ENCODE peak calls at places on chromosome 6, in nine cellular contexts. One of them, this sample, is unnamed. For H3K4me1, the result is how much of the 10 kb centered on the place peaks cover.

GRCh38 chr6:48074368-48074767 is 36.6 kb downstream of the PTCHD4 start:
- DNase-seq in pancreas: no peak
- DNase-seq in right lobe of liver: no peak
- DNase-seq in mucosa of descending colon: no peak
- DNase-seq in breast epithelium: no peak
- DNase-seq in heart left ventricle: no peak
- DNase-seq in A549: no peak
- DNase-seq in CD8-positive, alpha-beta T cell: no peak
- DNase-seq in ovary: no peak
- DNase-seq in this sample: no peak

GRCh38 chr6:139161169-139161568 is 26.3 kb downstream of the HECA start:
- DNase-seq in heart left ventricle: no peak
- DNase-seq in CD8-positive, alpha-beta T cell: peak
- DNase-seq in A549: no peak
- DNase-seq in breast epithelium: no peak
- DNase-seq in mucosa of descending colon: no peak
- DNase-seq in right lobe of liver: no peak
- DNase-seq in pancreas: no peak
- DNase-seq in ovary: no peak
- DNase-seq in this sample: no peak

GRCh38 chr6:63263456-63263855 is 52.2 kb downstream of the FKBP1C start:
- DNase-seq in heart left ventricle: no peak
- DNase-seq in A549: no peak
- DNase-seq in CD8-positive, alpha-beta T cell: no peak
- DNase-seq in breast epithelium: no peak
- DNase-seq in mucosa of descending colon: no peak
- DNase-seq in pancreas: no peak
- DNase-seq in right lobe of liver: no peak
- DNase-seq in ovary: no peak
- DNase-seq in this sample: no peak

GRCh38 chr6:110358536-110359148 is 493 bp upstream of the METTL24 start:
- DNase-seq in heart left ventricle: no peak
- DNase-seq in ovary: no peak
- DNase-seq in CD8-positive, alpha-beta T cell: no peak
- DNase-seq in pancreas: no peak
- DNase-seq in right lobe of liver: no peak
- DNase-seq in breast epithelium: no peak
- DNase-seq in mucosa of descending colon: no peak
- DNase-seq in A549: no peak
- DNase-seq in this sample: no peak

GRCh38 chr6:25959890-25960531 is 2.6 kb upstream of the TRIM38 start:
- DNase-seq in right lobe of liver: no peak
- DNase-seq in ovary: no peak
- DNase-seq in A549: no peak
- DNase-seq in heart left ventricle: no peak
- DNase-seq in pancreas: no peak
- DNase-seq in mucosa of descending colon: no peak
- DNase-seq in breast epithelium: no peak
- DNase-seq in CD8-positive, alpha-beta T cell: no peak
- DNase-seq in this sample: no peak

GRCh38 chr6:119267506-119267905 is 82.1 kb downstream of the MAN1A1 start:
- DNase-seq in pancreas: no peak
- DNase-seq in heart left ventricle: no peak
- DNase-seq in A549: no peak
- DNase-seq in right lobe of liver: no peak
- DNase-seq in breast epithelium: no peak
- DNase-seq in mucosa of descending colon: no peak
- DNase-seq in ovary: no peak
- DNase-seq in CD8-positive, alpha-beta T cell: no peak
- DNase-seq in this sample: no peak

GRCh38 chr6:98824163-98824906 is 10.0 kb upstream of the POU3F2 start:
- DNase-seq in breast epithelium: no peak
- DNase-seq in mucosa of descending colon: no peak
- DNase-seq in heart left ventricle: no peak
- DNase-seq in A549: no peak
- DNase-seq in pancreas: no peak
- DNase-seq in ovary: no peak
- DNase-seq in CD8-positive, alpha-beta T cell: no peak
- DNase-seq in right lobe of liver: no peak
- DNase-seq in this sample: peak

GRCh38 chr6:82889117-82889516 is 176.5 kb downstream of the UBE3D start:
- DNase-seq in mucosa of descending colon: no peak
- DNase-seq in right lobe of liver: no peak
- DNase-seq in CD8-positive, alpha-beta T cell: no peak
- DNase-seq in ovary: no peak
- DNase-seq in heart left ventricle: no peak
- DNase-seq in pancreas: no peak
- DNase-seq in breast epithelium: no peak
- DNase-seq in A549: no peak
- DNase-seq in this sample: no peak

GRCh38 chr6:148760143-148760505 is 13.3 kb downstream of the UST start:
- DNase-seq in heart left ventricle: no peak
- DNase-seq in A549: no peak
- DNase-seq in ovary: no peak
- DNase-seq in right lobe of liver: no peak
- DNase-seq in mucosa of descending colon: no peak
- DNase-seq in CD8-positive, alpha-beta T cell: no peak
- DNase-seq in pancreas: no peak
- DNase-seq in breast epithelium: no peak
- DNase-seq in this sample: no peak

GRCh38 chr6:1390071-1390804 is 862 bp downstream of the FOXF2 start:
- DNase-seq in ovary: no peak
- DNase-seq in heart left ventricle: peak
- DNase-seq in mucosa of descending colon: no peak
- DNase-seq in breast epithelium: no peak
- DNase-seq in CD8-positive, alpha-beta T cell: no peak
- DNase-seq in A549: no peak
- DNase-seq in pancreas: no peak
- DNase-seq in right lobe of liver: no peak
- DNase-seq in this sample: peak

GRCh38 chr6:1586861-1587450 is 22.8 kb upstream of the FOXC1 start:
- DNase-seq in ovary: no peak
- DNase-seq in CD8-positive, alpha-beta T cell: no peak
- DNase-seq in heart left ventricle: no peak
- DNase-seq in breast epithelium: peak
- DNase-seq in pancreas: no peak
- DNase-seq in right lobe of liver: no peak
- DNase-seq in A549: no peak
- DNase-seq in mucosa of descending colon: no peak
- DNase-seq in this sample: no peak

DNA sequence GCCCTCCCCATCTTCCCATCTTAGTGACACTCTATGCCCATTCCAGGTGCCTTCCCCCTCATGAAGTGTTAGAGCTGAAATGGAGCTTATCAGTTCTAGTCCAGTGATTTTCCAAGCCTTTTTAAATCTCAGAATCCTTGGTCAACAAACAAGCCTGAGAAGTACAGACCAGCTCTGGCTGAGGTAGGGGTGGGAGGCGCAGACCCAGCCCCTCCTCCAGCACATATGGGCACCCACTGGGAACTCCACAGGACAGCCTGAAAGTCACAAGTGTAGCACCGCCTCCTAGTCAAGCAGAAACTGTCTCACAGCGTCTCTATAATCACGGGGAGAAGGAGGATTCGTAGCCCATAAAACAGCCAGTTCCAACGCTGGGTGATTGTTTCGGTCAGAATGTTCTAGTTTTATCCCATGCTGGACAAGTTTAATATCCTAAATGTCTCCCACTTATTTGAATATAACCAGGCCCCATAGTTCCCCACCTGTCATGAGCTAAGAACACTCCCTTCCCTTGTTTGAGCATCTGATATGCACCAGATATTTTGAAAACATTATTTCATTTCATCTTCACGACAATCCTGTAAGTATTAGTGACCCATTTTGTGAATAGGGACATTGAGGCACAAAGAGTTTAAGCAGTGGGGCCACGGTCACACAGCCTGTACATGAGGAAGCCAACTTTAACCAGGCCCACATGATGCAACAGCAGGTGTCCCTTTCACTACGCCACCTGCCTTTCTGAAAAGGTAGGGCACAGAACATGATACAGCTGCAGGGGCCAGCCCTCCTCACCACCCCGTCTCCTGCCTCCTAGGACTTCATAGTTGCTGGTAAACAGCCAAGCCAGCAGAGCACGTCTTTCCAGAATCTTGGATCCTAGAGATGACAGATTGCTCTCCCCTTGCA is 40.1 kb downstream of the TRAF3IP2 start:
- DNase-seq in breast epithelium: no peak
- DNase-seq in A549: no peak
- DNase-seq in ovary: no peak
- DNase-seq in right lobe of liver: no peak
- DNase-seq in mucosa of descending colon: no peak
- DNase-seq in heart left ventricle: no peak
- DNase-seq in CD8-positive, alpha-beta T cell: no peak
- DNase-seq in pancreas: no peak
- DNase-seq in this sample: no peak
- TF ChIP-seq CTCF in breast epithelium: no peak
- TF ChIP-seq CTCF in A549: no peak
- TF ChIP-seq CTCF in ovary: no peak
- TF ChIP-seq CTCF in right lobe of liver: peak
- TF ChIP-seq CTCF in mucosa of descending colon: no peak
- TF ChIP-seq CTCF in heart left ventricle: no peak
- TF ChIP-seq CTCF in CD8-positive, alpha-beta T cell: no peak
- TF ChIP-seq CTCF in pancreas: no peak
- TF ChIP-seq CTCF in this sample: no peak

DNA sequence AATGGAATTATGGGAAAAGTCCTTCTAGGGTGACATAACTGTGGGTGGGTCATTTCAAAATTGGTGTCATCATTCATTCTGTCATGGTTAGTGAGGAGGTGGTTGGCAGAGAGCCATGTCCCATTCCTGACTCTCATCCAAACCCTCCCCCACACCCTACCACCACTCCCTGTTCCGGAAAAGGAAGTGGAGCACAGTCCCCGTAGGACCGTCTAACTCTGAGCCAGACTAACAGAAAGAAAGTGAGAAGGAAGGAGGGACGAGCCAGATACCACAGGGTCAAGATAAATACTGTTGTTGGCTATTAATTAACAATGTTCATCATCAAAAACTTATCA is 4.8 kb downstream of the TRIM10 start:
- DNase-seq in heart left ventricle: peak
- DNase-seq in CD8-positive, alpha-beta T cell: no peak
- DNase-seq in breast epithelium: no peak
- DNase-seq in ovary: no peak
- DNase-seq in mucosa of descending colon: peak
- DNase-seq in A549: peak
- DNase-seq in pancreas: peak
- DNase-seq in right lobe of liver: no peak
- DNase-seq in this sample: no peak
- H3K4me1 ChIP-seq in heart left ventricle: under half
- H3K4me1 ChIP-seq in CD8-positive, alpha-beta T cell: under half
- H3K4me1 ChIP-seq in breast epithelium: under half
- H3K4me1 ChIP-seq in ovary: under half
- H3K4me1 ChIP-seq in mucosa of descending colon: under half
- H3K4me1 ChIP-seq in A549: under half
- H3K4me1 ChIP-seq in pancreas: under half
- H3K4me1 ChIP-seq in right lobe of liver: under half
- H3K4me1 ChIP-seq in this sample: under half

DNA sequence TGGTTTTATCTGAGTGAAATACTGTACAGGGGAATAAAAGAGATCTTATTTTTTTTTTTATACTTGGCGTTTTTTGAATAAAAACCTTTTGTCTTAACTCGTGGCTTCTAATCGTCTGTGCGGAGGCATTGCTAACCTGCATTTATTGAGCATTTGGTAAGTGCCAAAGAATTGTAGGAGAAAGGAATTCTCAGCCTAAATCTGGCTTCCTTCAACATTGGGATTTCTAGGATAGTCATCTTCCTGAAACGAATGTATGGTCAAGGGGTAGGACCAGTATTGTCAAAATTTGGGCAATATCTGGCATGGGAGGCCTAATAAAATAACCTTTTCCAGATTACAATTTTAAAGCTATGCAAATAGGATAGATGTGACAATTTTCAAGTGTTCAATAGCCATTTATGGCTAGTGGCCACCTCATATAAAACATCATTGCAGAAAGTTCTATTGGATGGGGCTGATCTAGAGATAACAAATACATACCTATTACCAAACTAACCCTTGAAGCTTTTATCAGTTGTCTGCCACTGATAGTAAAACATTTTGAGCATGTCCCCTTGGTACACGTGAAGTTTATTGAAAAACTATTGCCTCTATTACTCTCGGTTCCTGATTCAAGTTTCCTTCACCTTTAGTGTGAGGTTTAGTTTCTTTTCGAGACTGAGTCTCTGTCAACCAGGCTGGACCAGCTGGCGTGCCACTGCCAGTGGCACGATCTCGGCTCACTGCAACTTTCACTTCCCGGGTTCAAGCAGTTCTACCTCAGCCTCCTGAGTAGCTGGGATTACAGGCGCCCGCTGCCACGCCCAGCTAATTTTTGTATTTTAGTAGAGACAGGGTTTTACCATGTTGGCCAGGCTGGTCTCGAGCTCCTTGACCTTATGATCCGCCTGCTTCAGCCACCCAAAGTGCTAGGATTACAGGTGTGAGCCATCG is 5.6 kb downstream of the PIM1 start:
- DNase-seq in ovary: no peak
- DNase-seq in A549: no peak
- DNase-seq in CD8-positive, alpha-beta T cell: no peak
- DNase-seq in right lobe of liver: no peak
- DNase-seq in breast epithelium: no peak
- DNase-seq in heart left ventricle: no peak
- DNase-seq in mucosa of descending colon: no peak
- DNase-seq in pancreas: no peak
- DNase-seq in this sample: no peak
- H3K4me3 ChIP-seq in ovary: no peak
- H3K4me3 ChIP-seq in A549: no peak
- H3K4me3 ChIP-seq in CD8-positive, alpha-beta T cell: peak
- H3K4me3 ChIP-seq in right lobe of liver: no peak
- H3K4me3 ChIP-seq in breast epithelium: no peak
- H3K4me3 ChIP-seq in heart left ventricle: no peak
- H3K4me3 ChIP-seq in mucosa of descending colon: no peak
- H3K4me3 ChIP-seq in pancreas: no peak
- H3K4me3 ChIP-seq in this sample: no peak

DNA sequence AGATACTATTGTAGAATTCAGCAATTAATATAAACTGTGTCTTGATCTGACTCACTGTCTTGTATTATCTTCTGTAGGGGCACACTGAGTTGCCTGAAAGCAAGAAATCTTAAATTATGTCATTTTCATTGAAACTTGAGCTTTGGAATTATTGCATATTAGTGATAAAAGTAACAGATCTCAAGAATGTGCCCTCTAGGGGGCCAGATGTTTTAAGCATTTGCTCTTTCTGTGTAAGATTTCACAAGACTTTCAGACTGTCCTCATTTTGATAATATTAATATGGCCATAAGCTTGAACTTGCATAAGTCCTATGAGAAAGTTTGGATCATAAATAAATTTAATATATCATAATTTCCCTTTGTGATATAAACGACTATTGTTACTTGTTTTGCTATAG is 55.5 kb upstream of the MYO6 start:
- DNase-seq in mucosa of descending colon: no peak
- DNase-seq in CD8-positive, alpha-beta T cell: no peak
- DNase-seq in heart left ventricle: no peak
- DNase-seq in ovary: no peak
- DNase-seq in pancreas: no peak
- DNase-seq in A549: no peak
- DNase-seq in right lobe of liver: no peak
- DNase-seq in breast epithelium: no peak
- DNase-seq in this sample: peak
- TF ChIP-seq CTCF in mucosa of descending colon: no peak
- TF ChIP-seq CTCF in CD8-positive, alpha-beta T cell: no peak
- TF ChIP-seq CTCF in heart left ventricle: no peak
- TF ChIP-seq CTCF in ovary: no peak
- TF ChIP-seq CTCF in pancreas: no peak
- TF ChIP-seq CTCF in A549: peak
- TF ChIP-seq CTCF in right lobe of liver: no peak
- TF ChIP-seq CTCF in breast epithelium: no peak
- TF ChIP-seq CTCF in this sample: peak

This sample was measured in cardiac muscle cell.